ENCODE peak calls at places on chromosomes 16 and 17, in four cellular contexts. O is neural crest cell, X is coronary artery, N is endothelial cell. H is an unnamed sample.

GRCh38 chr17:6437466-6437865 is 2.5 kb upstream of the AIPL1 start:
- DNase-seq in N (no peak), O (no peak), X (no peak), H (no peak)

GRCh38 chr17:56939869-56940484 is 20.9 kb downstream of the COIL start:
- DNase-seq in O (no peak), X (no peak), N (no peak), H (no peak)

GRCh38 chr17:79702550-79703236 is 28.1 kb upstream of the ENPP7 start:
- DNase-seq in O (no peak), N (no peak), X (no peak), H (no peak)

GRCh38 chr17:43706235-43706634 is 44.5 kb upstream of the MEOX1 start:
- DNase-seq in X (no peak), N (no peak), O (no peak), H (no peak)

GRCh38 chr16:82138478-82139285 is 31.3 kb downstream of the MPHOSPH6 start:
- DNase-seq in O (no peak), X (no peak), N (no peak), H (no peak)

GRCh38 chr16:19959736-19960135 is 75.1 kb upstream of the GPRC5B start:
- DNase-seq in N (no peak), O (no peak), X (peak; percentile 33), H (peak; percentile 15)

GRCh38 chr17:20246692-20247091 is 220.6 kb downstream of the LGALS9B start:
- DNase-seq in O (no peak), X (no peak), N (no peak), H (no peak)

GRCh38 chr17:44587339-44587738 is 30.1 kb downstream of the FZD2 start:
- DNase-seq in N (no peak), O (no peak), X (peak; percentile 91), H (no peak)

GRCh38 chr17:70648166-70648565 is 478.8 kb downstream of the KCNJ2 start:
- DNase-seq in X (no peak), O (no peak), N (no peak), H (no peak)

GRCh38 chr16:12318661-12319463 is 342.3 kb downstream of the SNX29 start:
- DNase-seq in O (no peak), N (no peak), X (no peak), H (no peak)

GRCh38 chr16:55053071-55053415 is 122.4 kb downstream of the IRX5 start:
- DNase-seq in N (no peak), X (no peak), O (no peak), H (no peak)

GRCh38 chr17:81470944-81471803 is 41.4 kb downstream of the ACTG1 start:
- DNase-seq in N (no peak), X (no peak), O (no peak), H (no peak)

GRCh38 chr17:81473019-81473418 is 39.6 kb downstream of the ACTG1 start:
- DNase-seq in X (no peak), O (no peak), N (no peak), H (no peak)

GRCh38 chr17:81469266-81469665 is 43.3 kb downstream of the ACTG1 start:
- DNase-seq in N (no peak), O (no peak), X (no peak), H (no peak)

GRCh38 chr17:81470270-81470943 is 42.2 kb downstream of the ACTG1 start:
- DNase-seq in N (no peak), X (no peak), O (no peak), H (no peak)

DNA sequence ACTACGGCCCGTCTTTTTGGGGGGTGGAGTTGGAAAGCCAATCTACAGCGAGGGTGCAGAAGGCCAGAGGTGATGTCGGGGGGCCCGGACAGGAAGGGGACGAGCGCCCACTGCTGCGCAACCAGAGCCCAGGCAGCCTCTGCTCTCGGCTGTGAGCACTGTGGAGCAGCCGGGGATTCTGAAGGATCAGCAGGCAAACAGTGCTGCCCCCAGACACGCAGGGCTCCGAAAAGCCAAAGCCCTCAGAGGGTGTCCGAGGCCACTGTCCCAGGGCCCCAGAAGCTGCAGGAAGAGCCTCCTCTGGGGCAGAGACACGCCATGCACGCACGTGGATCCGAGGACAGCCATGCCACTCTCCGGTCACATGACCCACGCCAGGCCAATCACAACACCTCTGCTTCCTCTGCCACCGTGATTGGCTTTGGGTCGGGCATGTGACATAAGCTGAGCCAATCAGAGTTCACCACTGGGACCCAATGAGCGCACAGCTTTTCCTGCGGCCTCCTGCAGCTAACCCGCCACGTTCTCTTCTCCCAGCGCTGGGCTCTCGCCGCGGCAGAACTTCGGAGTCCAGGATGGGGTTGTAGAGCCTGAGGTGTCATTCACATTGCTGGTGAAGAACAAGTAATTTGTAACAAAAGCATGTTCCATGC is 40.7 kb downstream of the ACTG1 start:
- DNase-seq in N (no peak), X (no peak), O (no peak), H (no peak)
- TF ChIP-seq CTCF in N (no peak), X (no peak), O (no peak), H (no peak)

DNA sequence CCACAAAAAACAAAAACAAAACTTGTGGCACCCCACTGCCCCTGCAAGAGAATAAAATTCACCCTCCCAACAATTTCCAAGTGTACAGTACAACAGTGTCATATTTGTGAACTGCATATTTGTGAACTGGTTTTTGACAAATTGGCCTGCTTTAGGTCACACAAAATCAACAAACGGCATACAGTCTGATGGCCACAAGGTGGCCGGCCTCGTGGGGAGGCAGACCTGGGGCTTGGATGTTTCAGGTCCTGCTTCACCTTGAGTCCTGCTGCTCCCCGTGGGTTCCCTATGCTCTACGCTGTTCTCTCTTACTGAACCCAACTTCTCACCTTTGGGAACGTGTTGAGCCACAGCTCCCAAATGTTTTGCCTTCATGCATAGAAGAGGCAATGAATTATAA is 102.2 kb downstream of the CDK5R1 start:
- DNase-seq in N (peak; percentile 18), O (no peak), X (no peak), H (no peak)
- TF ChIP-seq CTCF in N (peak; percentile 63), O (peak; percentile 51), X (no peak), H (peak; percentile 22)

DNA sequence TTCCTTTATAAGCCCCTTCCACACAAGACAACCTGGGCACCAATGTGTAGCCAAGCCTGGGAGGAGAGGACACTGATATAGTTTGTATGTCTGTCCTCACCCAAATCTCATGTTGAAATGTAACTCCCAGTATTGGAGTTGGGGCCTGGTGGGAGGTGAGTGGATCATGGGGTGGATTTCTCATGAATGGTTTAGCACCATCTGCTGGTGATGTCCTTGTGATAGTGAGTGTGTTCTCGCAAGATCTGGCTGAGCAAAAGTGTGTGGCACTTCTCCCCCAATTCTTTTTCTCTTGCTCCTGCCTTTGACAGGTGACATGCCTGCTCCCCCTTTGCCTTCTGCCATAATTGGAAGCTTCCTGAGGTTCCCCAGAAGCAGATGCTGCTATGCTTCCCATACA is 135.8 kb downstream of the USP31 start:
- DNase-seq in N (peak; percentile 17), X (no peak), O (no peak), H (no peak)
- TF ChIP-seq CTCF in N (no peak), X (no peak), O (peak; percentile 32), H (no peak)

DNA sequence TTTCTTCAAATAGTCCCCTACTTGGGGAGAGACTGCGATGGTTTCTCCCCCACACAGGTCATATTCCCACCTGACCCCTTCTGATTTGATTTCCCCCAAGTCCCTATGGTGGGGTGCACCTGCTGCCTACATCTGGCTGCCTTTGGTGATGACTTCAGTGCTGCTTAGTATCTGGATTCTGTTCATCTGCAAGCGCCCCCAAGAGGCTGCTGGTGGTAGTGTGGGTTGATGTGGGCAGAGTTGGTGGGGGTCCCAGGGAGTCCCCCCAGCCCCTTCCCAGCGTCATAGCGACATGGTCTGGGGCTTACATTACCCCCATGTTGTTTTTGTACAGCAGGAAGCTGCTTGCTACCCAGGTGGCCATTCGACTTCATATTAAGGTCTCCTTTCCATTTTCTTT is 99.2 kb downstream of the NTN1 start:
- DNase-seq in N (peak; percentile 33), O (peak; percentile 36), X (no peak), H (no peak)
- TF ChIP-seq CTCF in N (no peak), O (peak; percentile 49), X (no peak), H (peak; percentile 26)

DNA sequence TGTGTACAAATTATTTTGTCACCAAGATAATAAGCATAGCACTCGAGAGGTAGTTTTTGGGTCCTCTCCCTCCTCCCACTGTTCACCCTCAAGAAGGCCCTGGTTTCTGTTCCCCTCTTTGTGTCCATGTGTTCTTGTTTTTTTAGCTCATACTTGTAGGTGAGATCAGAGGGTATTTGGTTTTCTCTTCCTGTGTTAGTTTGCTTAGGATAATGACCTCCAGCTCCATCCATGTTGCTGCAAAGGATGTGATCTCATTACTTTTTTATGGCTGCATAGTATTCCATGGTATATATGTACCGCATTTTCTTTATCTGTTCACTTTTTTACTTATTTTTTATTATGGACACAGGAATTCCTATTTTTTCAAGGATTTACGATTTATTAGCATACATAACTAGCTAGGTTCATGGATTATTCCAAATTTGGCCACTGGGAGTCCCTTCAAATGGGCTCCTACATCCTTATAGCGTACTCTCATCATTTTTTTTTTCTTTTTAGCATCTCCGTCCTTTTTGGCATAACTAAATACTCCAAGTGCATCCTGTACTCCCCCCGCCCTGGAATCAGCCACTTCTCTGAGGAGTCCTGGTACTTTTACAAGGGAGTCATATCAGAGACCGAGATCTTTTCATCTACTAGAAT is 7.3 kb downstream of the TADA2A start:
- DNase-seq in O (no peak), N (no peak), X (no peak), H (no peak)
- TF ChIP-seq CTCF in O (peak; percentile 51), N (no peak), X (no peak), H (peak; percentile 36)

GRCh38 chr16:64455275-64455674 is 666.6 kb downstream of the CDH11 start:
- DNase-seq in N (no peak), X (no peak), O (no peak), H (no peak)
- TF ChIP-seq CTCF in N (no peak), X (no peak), O (no peak), H (peak; percentile 66)